ENCODE peak calls at places on chromosomes 13 and 19, in five cellular contexts. One of them, this sample, is unnamed. For H3K9me3, the result is how much of the 10 kb centered on the place peaks cover.

GRCh38 chr19:27671876-27672275 is 1541.1 kb downstream of the UQCRFS1 start:
- DNase-seq in mesenchymal stem cell: no peak
- DNase-seq in WERI-Rb-1: no peak
- DNase-seq in psoas muscle: no peak
- DNase-seq in endothelial cell of umbilical vein: no peak
- DNase-seq in this sample: no peak

GRCh38 chr19:17777840-17778620 is 16.9 kb upstream of the B3GNT3 start:
- DNase-seq in psoas muscle: peak
- DNase-seq in endothelial cell of umbilical vein: peak
- DNase-seq in WERI-Rb-1: peak
- DNase-seq in mesenchymal stem cell: peak
- DNase-seq in this sample: peak

GRCh38 chr13:36288794-36289391 is 8.7 kb downstream of the CCDC169 start:
- DNase-seq in endothelial cell of umbilical vein: no peak
- DNase-seq in psoas muscle: no peak
- DNase-seq in WERI-Rb-1: no peak
- DNase-seq in mesenchymal stem cell: no peak
- DNase-seq in this sample: no peak

GRCh38 chr13:59873309-59873708 is 290.4 kb downstream of the DIAPH3 start:
- DNase-seq in endothelial cell of umbilical vein: no peak
- DNase-seq in mesenchymal stem cell: no peak
- DNase-seq in psoas muscle: no peak
- DNase-seq in WERI-Rb-1: no peak
- DNase-seq in this sample: no peak

GRCh38 chr13:99214232-99214631 is 13.6 kb downstream of the UBAC2 start:
- DNase-seq in psoas muscle: no peak
- DNase-seq in WERI-Rb-1: no peak
- DNase-seq in endothelial cell of umbilical vein: no peak
- DNase-seq in mesenchymal stem cell: no peak
- DNase-seq in this sample: no peak

GRCh38 chr13:48192536-48192935 is 40.5 kb upstream of the ITM2B start:
- DNase-seq in WERI-Rb-1: no peak
- DNase-seq in psoas muscle: no peak
- DNase-seq in endothelial cell of umbilical vein: no peak
- DNase-seq in mesenchymal stem cell: no peak
- DNase-seq in this sample: no peak

GRCh38 chr19:11261902-11262839 is at the start of gene DOCK6:
- DNase-seq in mesenchymal stem cell: peak
- DNase-seq in psoas muscle: peak
- DNase-seq in endothelial cell of umbilical vein: no peak
- DNase-seq in WERI-Rb-1: peak
- DNase-seq in this sample: no peak

GRCh38 chr13:19665427-19665859 is 32.0 kb downstream of the MPHOSPH8 start:
- DNase-seq in WERI-Rb-1: peak
- DNase-seq in mesenchymal stem cell: no peak
- DNase-seq in endothelial cell of umbilical vein: no peak
- DNase-seq in psoas muscle: no peak
- DNase-seq in this sample: no peak

GRCh38 chr13:54226866-54227265 is 1198.3 kb downstream of the OLFM4 start:
- DNase-seq in endothelial cell of umbilical vein: no peak
- DNase-seq in WERI-Rb-1: no peak
- DNase-seq in mesenchymal stem cell: no peak
- DNase-seq in psoas muscle: no peak
- DNase-seq in this sample: no peak

GRCh38 chr19:58350871-58351557 is 2.3 kb downstream of the A1BG start:
- DNase-seq in endothelial cell of umbilical vein: no peak
- DNase-seq in mesenchymal stem cell: no peak
- DNase-seq in psoas muscle: no peak
- DNase-seq in WERI-Rb-1: no peak
- DNase-seq in this sample: no peak

GRCh38 chr13:19185086-19185864 is 3.7 kb upstream of the TUBA3C start:
- DNase-seq in WERI-Rb-1: no peak
- DNase-seq in endothelial cell of umbilical vein: no peak
- DNase-seq in mesenchymal stem cell: no peak
- DNase-seq in psoas muscle: no peak
- DNase-seq in this sample: no peak

GRCh38 chr19:48413879-48414623 is 20.6 kb downstream of the GRIN2D start:
- DNase-seq in endothelial cell of umbilical vein: no peak
- DNase-seq in mesenchymal stem cell: peak
- DNase-seq in WERI-Rb-1: no peak
- DNase-seq in psoas muscle: no peak
- DNase-seq in this sample: no peak

GRCh38 chr19:54573330-54573872 is at the start of gene LILRA2:
- DNase-seq in psoas muscle: no peak
- DNase-seq in endothelial cell of umbilical vein: no peak
- DNase-seq in WERI-Rb-1: no peak
- DNase-seq in mesenchymal stem cell: no peak
- DNase-seq in this sample: no peak
- H3K9me3 ChIP-seq in psoas muscle: under half
- H3K9me3 ChIP-seq in endothelial cell of umbilical vein: under half
- H3K9me3 ChIP-seq in WERI-Rb-1: under half
- H3K9me3 ChIP-seq in mesenchymal stem cell: under half
- H3K9me3 ChIP-seq in this sample: under half

DNA sequence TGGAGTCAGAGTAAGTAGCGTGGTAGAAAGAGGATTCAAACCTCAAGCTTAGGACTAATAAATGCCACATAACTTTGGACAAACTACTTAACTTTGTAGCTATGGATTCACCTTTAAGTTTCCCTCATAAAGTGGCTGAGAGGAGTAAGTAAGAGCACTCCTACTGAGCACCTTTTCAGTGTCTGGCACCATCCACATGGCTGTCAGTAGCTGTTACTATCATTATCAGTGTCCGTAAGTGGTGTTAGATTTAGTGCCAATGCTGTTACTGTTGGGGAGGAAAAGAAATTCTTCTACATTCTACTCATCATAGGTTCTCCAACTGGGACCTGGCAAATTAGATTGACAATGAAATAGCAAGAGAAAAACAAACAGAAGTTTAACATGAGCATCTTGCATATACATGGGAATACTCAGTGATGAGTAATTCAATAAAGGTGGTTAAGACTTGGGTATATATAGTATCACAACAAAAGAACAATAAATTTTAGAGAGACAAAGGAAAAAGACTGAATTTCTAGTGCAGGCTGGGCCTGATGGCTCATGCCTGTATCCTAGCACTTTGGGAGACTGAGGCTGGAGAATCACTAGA is 165.6 kb upstream of the NBEA start:
- DNase-seq in endothelial cell of umbilical vein: no peak
- DNase-seq in WERI-Rb-1: no peak
- DNase-seq in psoas muscle: no peak
- DNase-seq in mesenchymal stem cell: no peak
- DNase-seq in this sample: no peak
- H3K9me3 ChIP-seq in endothelial cell of umbilical vein: under half
- H3K9me3 ChIP-seq in WERI-Rb-1: under half
- H3K9me3 ChIP-seq in psoas muscle: under half
- H3K9me3 ChIP-seq in mesenchymal stem cell: under half
- H3K9me3 ChIP-seq in this sample: under half

DNA sequence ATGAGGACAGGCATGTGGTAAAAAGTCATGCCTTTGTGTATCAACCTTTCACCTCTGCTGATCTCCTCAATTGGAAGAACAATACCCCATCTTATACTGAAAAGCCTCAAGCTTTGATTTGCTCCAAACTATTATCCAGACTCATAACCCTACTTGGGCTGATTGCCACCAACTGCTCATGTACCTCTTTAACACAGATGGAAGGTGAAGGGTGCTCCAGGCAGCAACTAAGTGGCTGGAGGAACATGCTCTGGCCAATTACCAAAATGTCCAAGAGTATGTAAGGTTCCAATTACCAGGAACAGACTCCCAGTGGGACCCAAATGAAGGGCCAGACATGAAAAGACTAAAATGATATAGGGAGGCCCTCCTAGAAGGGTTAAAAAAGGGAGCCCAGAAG is 78.3 kb downstream of the ZNF486 start:
- DNase-seq in WERI-Rb-1: no peak
- DNase-seq in endothelial cell of umbilical vein: no peak
- DNase-seq in psoas muscle: no peak
- DNase-seq in mesenchymal stem cell: no peak
- DNase-seq in this sample: no peak
- H3K9me3 ChIP-seq in WERI-Rb-1: under half
- H3K9me3 ChIP-seq in endothelial cell of umbilical vein: under half
- H3K9me3 ChIP-seq in psoas muscle: under half
- H3K9me3 ChIP-seq in mesenchymal stem cell: under half
- H3K9me3 ChIP-seq in this sample: under half

GRCh38 chr13:111850976-111851375 is 216.0 kb upstream of the SOX1 start:
- DNase-seq in psoas muscle: no peak
- DNase-seq in WERI-Rb-1: no peak
- DNase-seq in mesenchymal stem cell: no peak
- DNase-seq in endothelial cell of umbilical vein: no peak
- DNase-seq in this sample: no peak

GRCh38 chr13:111850458-111850857 is 216.5 kb upstream of the SOX1 start:
- DNase-seq in psoas muscle: no peak
- DNase-seq in endothelial cell of umbilical vein: no peak
- DNase-seq in WERI-Rb-1: no peak
- DNase-seq in mesenchymal stem cell: no peak
- DNase-seq in this sample: no peak

GRCh38 chr13:111845621-111846351 is 221.2 kb upstream of the SOX1 start:
- DNase-seq in endothelial cell of umbilical vein: no peak
- DNase-seq in WERI-Rb-1: no peak
- DNase-seq in psoas muscle: no peak
- DNase-seq in mesenchymal stem cell: no peak
- DNase-seq in this sample: no peak

GRCh38 chr13:111846396-111847174 is 220.4 kb upstream of the SOX1 start:
- DNase-seq in WERI-Rb-1: no peak
- DNase-seq in psoas muscle: no peak
- DNase-seq in endothelial cell of umbilical vein: no peak
- DNase-seq in mesenchymal stem cell: no peak
- DNase-seq in this sample: no peak

GRCh38 chr13:111847964-111848363 is 219.0 kb upstream of the SOX1 start:
- DNase-seq in mesenchymal stem cell: no peak
- DNase-seq in endothelial cell of umbilical vein: no peak
- DNase-seq in psoas muscle: no peak
- DNase-seq in WERI-Rb-1: no peak
- DNase-seq in this sample: no peak
- H3K9me3 ChIP-seq in mesenchymal stem cell: under half
- H3K9me3 ChIP-seq in endothelial cell of umbilical vein: under half
- H3K9me3 ChIP-seq in psoas muscle: under half
- H3K9me3 ChIP-seq in WERI-Rb-1: under half
- H3K9me3 ChIP-seq in this sample: under half

This sample was measured in A549.